ENCODE peak calls at places on chromosomes 5 and 9, in four cellular contexts. A, V, R and N are unnamed samples.
A peak's percentile ranks its signal among the peaks of the same experiment; 100 is the strongest.

GRCh38 chr9:110180713-110181434 is 27.1 kb downstream of the C9orf152 start:
- DNase-seq in A (peak; percentile 77), V (no peak), R (no peak), N (no peak)

GRCh38 chr9:121398374-121398773 is 28.3 kb upstream of the STOM start:
- DNase-seq in A (peak; percentile 78), V (no peak), R (no peak), N (peak; percentile 97)

GRCh38 chr5:38191693-38192092 is 66.7 kb upstream of the EGFLAM start:
- DNase-seq in A (no peak), V (no peak), R (no peak), N (no peak)

GRCh38 chr9:136133191-136133958 is 14.7 kb upstream of the TMEM250 start:
- DNase-seq in A (peak; percentile 12), V (peak; percentile 82), R (peak; percentile 83), N (no peak)

GRCh38 chr9:133347515-133347984 is 381 bp downstream of the MED22 start:
- DNase-seq in A (no peak), V (no peak), R (peak; percentile 60), N (no peak)

GRCh38 chr9:133057553-133057952 is 4.2 kb upstream of the CEL start:
- DNase-seq in A (no peak), V (no peak), R (no peak), N (no peak)

GRCh38 chr9:98656536-98656935 is 52.2 kb downstream of the GABBR2 start:
- DNase-seq in A (no peak), V (no peak), R (no peak), N (no peak)

GRCh38 chr5:169893586-169893985 is 86.7 kb downstream of the INSYN2B start:
- DNase-seq in A (no peak), V (no peak), R (no peak), N (no peak)

GRCh38 chr5:171470420-171470819 is 51.0 kb downstream of the FGF18 start:
- DNase-seq in A (no peak), V (no peak), R (no peak), N (no peak)

GRCh38 chr9:127707766-127708165 is 978 bp downstream of the CFAP157 start:
- DNase-seq in A (no peak), V (no peak), R (no peak), N (no peak)

GRCh38 chr9:100540327-100540726 is 37.6 kb upstream of the CAVIN4 start:
- DNase-seq in A (no peak), V (no peak), R (no peak), N (no peak)

GRCh38 chr9:99103054-99103453 is 1.9 kb upstream of the TGFBR1 start:
- DNase-seq in A (no peak), V (no peak), R (no peak), N (no peak)

GRCh38 chr9:124468061-124468740 is 17.9 kb downstream of the ADGRD2 start:
- DNase-seq in A (no peak), V (no peak), R (no peak), N (no peak)

GRCh38 chr5:143218563-143219170 is 184.8 kb downstream of the NR3C1 start:
- DNase-seq in A (no peak), V (no peak), R (no peak), N (no peak)

GRCh38 chr5:53508125-53508524 is 27.7 kb downstream of the FST start:
- DNase-seq in A (no peak), V (no peak), R (no peak), N (no peak)

GRCh38 chr9:99778308-99778707 is 43.4 kb upstream of the NR4A3 start:
- DNase-seq in A (peak; percentile 68), V (no peak), R (no peak), N (peak; percentile 15)

GRCh38 chr5:15350614-15351013 is 149.4 kb upstream of the FBXL7 start:
- DNase-seq in A (no peak), V (no peak), R (no peak), N (no peak)

GRCh38 chr5:147565524-147565923 is 55.7 kb upstream of the DPYSL3 start:
- DNase-seq in A (peak; percentile 51), V (no peak), R (no peak), N (no peak)

GRCh38 chr5:141940695-141941271 is 17.1 kb downstream of the DELE1 start:
- DNase-seq in A (peak; percentile 36), V (no peak), R (no peak), N (no peak)

GRCh38 chr5:169655353-169655752 is 18.3 kb downstream of the DOCK2 start:
- DNase-seq in A (no peak), V (no peak), R (no peak), N (no peak)

GRCh38 chr9:6968271-6968670 is 210.5 kb downstream of the KDM4C start:
- DNase-seq in A (peak; percentile 75), V (no peak), R (no peak), N (no peak)

GRCh38 chr5:141515946-141516647 is 27.2 kb downstream of the PCDHGC5 start:
- DNase-seq in A (no peak), V (no peak), R (no peak), N (no peak)

GRCh38 chr5:5481206-5481605 is 58.7 kb downstream of the ICE1 start:
- DNase-seq in A (no peak), V (no peak), R (no peak), N (no peak)

GRCh38 chr9:91025856-91026255 is 224.2 kb downstream of the SYK start:
- DNase-seq in A (no peak), V (no peak), R (no peak), N (no peak)

GRCh38 chr5:131263648-131264452 is at the start of gene CDC42SE2:
- DNase-seq in A (peak; percentile 77), V (peak; percentile 89), R (peak; percentile 90), N (peak; percentile 44)

GRCh38 chr9:116450378-116451139 is 236.5 kb upstream of the TRIM32 start:
- DNase-seq in A (peak; percentile 79), V (no peak), R (no peak), N (peak; percentile 51)

GRCh38 chr9:98144076-98144475 is 25.1 kb upstream of the TRIM14 start:
- DNase-seq in A (no peak), V (no peak), R (no peak), N (no peak)

GRCh38 chr9:130878295-130878694 is 18.3 kb downstream of the QRFP start:
- DNase-seq in A (no peak), V (no peak), R (no peak), N (no peak)

GRCh38 chr9:88922091-88922490 is 69.2 kb upstream of the S1PR3 start:
- DNase-seq in A (no peak), V (no peak), R (no peak), N (no peak)

GRCh38 chr5:139295692-139296091 is 2.2 kb downstream of the MATR3 start:
- DNase-seq in A (no peak), V (no peak), R (no peak), N (no peak)

GRCh38 chr9:13266172-13266571 is 13.3 kb downstream of the MPDZ start:
- DNase-seq in A (peak; percentile 53), V (no peak), R (no peak), N (no peak)

GRCh38 chr9:95018099-95018927 is 291.8 kb downstream of the AOPEP start:
- DNase-seq in A (peak; percentile 92), V (no peak), R (no peak), N (peak; percentile 69)

GRCh38 chr9:97518909-97519307 is 17.4 kb downstream of the TMOD1 start:
- DNase-seq in A (peak; percentile 76), V (no peak), R (no peak), N (peak; percentile 46)

DNA sequence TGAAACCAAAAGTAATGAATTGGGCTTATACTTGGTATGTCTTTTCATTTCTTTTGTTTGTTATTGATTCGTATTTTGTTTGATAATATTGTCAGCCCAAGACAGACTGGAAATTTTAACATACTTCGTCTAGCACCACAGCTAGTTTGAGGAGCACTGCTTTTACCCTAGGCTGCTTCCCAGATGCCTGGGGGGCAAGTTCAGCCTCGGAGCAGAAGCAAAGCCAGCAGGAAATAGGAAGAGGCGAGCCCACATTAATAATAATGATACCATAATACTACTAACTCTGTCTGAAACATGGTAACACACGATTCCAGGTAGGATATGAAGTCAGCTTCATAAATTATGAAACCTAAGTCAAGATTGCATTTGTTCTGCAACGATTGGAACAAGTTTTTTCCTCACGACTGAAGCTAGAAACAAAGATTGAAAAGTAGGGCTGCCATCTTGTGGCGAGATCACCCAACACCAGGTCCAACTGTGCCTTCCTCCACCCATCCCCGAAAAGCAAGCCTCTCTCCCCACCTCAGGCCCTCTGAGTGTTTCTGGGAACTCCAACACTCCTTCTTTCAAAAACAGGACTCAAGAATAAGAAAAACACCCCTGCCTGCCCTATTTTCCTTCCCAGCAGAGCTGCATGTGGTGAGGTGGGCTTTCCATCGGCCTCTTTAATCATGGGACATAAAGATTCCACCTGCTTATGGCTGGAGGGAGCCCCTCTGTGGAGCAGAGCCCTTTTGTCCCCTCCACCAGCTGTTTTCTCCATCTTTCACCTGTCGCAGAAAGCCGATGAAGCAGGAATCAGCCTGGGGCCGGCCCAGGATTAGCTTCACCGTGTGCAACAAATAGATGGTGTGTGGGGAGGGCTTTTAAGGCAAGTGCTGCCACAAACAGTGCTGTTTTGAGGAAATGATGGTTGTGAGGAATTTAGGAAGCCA is 236.3 kb downstream of the CAAP1 start:
- DNase-seq in A (peak; percentile 4), V (peak; percentile 59), R (no peak), N (no peak)
- TF ChIP-seq CTCF in A (no peak), V (peak; percentile 71), R (peak; percentile 5), N (peak; percentile 40)

DNA sequence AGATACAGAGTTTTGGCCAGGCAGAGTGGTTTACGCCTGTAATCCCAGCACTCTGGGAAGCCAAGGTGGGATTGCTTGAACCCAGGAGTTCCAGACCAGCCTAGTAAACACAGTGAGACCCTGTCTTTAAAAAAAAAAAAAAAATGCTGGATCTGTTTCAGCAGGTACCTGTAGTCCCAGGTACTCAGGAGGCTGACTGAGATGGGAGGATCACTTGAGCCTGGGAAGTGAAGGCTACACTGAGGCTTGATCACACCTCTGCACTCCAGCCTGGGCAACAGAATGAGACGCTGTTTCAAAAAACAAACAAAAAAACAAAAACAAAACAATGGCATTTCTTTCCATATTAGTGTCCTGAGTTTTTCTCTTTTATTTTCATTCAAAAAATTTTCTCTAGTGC is 19.0 kb downstream of the UNC13B start:
- DNase-seq in A (no peak), V (no peak), R (no peak), N (no peak)
- H3K9me3 ChIP-seq in A (no peaks in the 10 kb centered on the region), V (peaks cover 10% of the 10 kb centered on the region), R (no peaks in the 10 kb centered on the region), N (peaks cover 13% of the 10 kb centered on the region)

DNA sequence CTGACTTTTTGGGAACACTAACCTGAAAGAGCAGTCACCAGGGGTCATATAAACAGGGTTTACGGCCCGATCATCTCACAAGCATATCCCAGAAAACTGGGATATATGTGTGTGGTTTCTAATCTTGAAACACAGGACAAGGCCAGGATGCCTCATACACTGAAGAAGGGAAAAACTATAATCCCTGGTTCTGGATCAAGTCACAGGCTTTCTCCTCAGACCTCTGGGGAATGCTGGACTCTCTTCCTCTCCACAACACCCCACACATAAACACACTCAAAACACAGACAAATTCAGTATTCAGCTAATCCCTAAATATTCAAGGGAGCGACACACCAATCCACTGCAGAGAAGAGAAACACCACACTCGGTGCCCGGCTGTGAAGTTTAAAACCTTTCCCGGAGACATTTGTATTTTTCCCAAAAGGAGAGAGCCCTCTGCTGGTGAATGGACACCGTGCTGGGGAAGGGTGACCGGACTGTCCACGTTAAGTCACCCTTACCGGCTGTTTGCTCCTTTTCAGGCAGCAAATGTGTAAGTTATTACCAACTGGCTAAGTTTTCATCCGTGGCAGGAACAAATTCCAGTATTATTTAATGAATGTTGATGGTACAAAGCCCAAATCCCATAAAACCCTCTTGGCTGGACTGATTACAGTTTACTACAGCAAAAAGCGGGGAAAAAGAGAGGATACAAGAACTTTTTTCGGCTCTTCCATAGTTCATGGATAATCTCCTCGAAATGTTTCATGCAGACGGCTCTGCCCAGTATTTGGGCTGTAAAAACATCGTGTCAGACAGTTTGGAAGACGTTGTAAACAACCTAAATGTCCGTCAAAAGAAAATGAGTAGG is 131.0 kb upstream of the SLC30A5 start:
- DNase-seq in A (peak; percentile 66), V (peak; percentile 75), R (peak; percentile 73), N (peak; percentile 3)
- TF ChIP-seq CTCF in A (peak; percentile 91), V (peak; percentile 93), R (peak; percentile 93), N (peak; percentile 91)

GRCh38 chr5:65047948-65048690 is 279.4 kb downstream of the CWC27 start:
- DNase-seq in A (no peak), V (no peak), R (no peak), N (no peak)
- H3K9me3 ChIP-seq in A (no peaks in the 10 kb centered on the region), V (no peaks in the 10 kb centered on the region), R (no peaks in the 10 kb centered on the region), N (no peaks in the 10 kb centered on the region)